ENCODE peak calls at places on chromosomes 16 and 17, in seven cellular contexts. One of them, this sample, is unnamed.

GRCh38 chr16:54655171-54655590 is 275.5 kb upstream of the IRX5 start:
- DNase-seq in endothelial cell: peak; percentile 60
- DNase-seq in occipital lobe: no peak
- DNase-seq in ACHN: no peak
- DNase-seq in T follicular helper cell: no peak
- DNase-seq in fibroblast of lung: peak; percentile 49
- DNase-seq in BJ: no peak
- DNase-seq in this sample: no peak

GRCh38 chr17:78925662-78926555 is 722 bp upstream of the TIMP2 start:
- DNase-seq in endothelial cell: peak; percentile 51
- DNase-seq in occipital lobe: peak; percentile 24
- DNase-seq in ACHN: peak; percentile 42
- DNase-seq in T follicular helper cell: no peak
- DNase-seq in fibroblast of lung: peak; percentile 86
- DNase-seq in BJ: peak; percentile 59
- DNase-seq in this sample: no peak

GRCh38 chr17:57663326-57664070 is 81.6 kb downstream of the CCDC182 start:
- DNase-seq in endothelial cell: no peak
- DNase-seq in occipital lobe: no peak
- DNase-seq in ACHN: no peak
- DNase-seq in T follicular helper cell: no peak
- DNase-seq in fibroblast of lung: peak; percentile 35
- DNase-seq in BJ: no peak
- DNase-seq in this sample: peak; percentile 72

GRCh38 chr16:30761928-30762902 is at the start of the genes CFAP119 and RNF40:
- DNase-seq in endothelial cell: peak; percentile 96
- DNase-seq in occipital lobe: peak; percentile 95
- DNase-seq in ACHN: peak; percentile 99
- DNase-seq in T follicular helper cell: peak; percentile 86
- DNase-seq in fibroblast of lung: peak; percentile 96
- DNase-seq in BJ: peak; percentile 93
- DNase-seq in this sample: peak; percentile 98

GRCh38 chr16:85949787-85950186 is 50.8 kb downstream of the IRF8 start:
- DNase-seq in endothelial cell: no peak
- DNase-seq in occipital lobe: no peak
- DNase-seq in ACHN: no peak
- DNase-seq in T follicular helper cell: no peak
- DNase-seq in fibroblast of lung: no peak
- DNase-seq in BJ: no peak
- DNase-seq in this sample: no peak

GRCh38 chr16:67773099-67773498 is 33.3 kb downstream of the RANBP10 start:
- DNase-seq in endothelial cell: peak; percentile 18
- DNase-seq in occipital lobe: no peak
- DNase-seq in ACHN: no peak
- DNase-seq in T follicular helper cell: no peak
- DNase-seq in fibroblast of lung: no peak
- DNase-seq in BJ: no peak
- DNase-seq in this sample: peak; percentile 13

GRCh38 chr16:72947379-72948237 is 100.3 kb downstream of the ZFHX3 start:
- DNase-seq in endothelial cell: no peak
- DNase-seq in occipital lobe: no peak
- DNase-seq in ACHN: no peak
- DNase-seq in T follicular helper cell: no peak
- DNase-seq in fibroblast of lung: peak; percentile 24
- DNase-seq in BJ: no peak
- DNase-seq in this sample: no peak

GRCh38 chr17:75350706-75351105 is 54.8 kb downstream of the GRB2 start:
- DNase-seq in endothelial cell: no peak
- DNase-seq in occipital lobe: no peak
- DNase-seq in ACHN: no peak
- DNase-seq in T follicular helper cell: no peak
- DNase-seq in fibroblast of lung: no peak
- DNase-seq in BJ: no peak
- DNase-seq in this sample: peak; percentile 16

GRCh38 chr17:4310349-4311060 is 46.7 kb upstream of the ANKFY1 start:
- DNase-seq in endothelial cell: no peak
- DNase-seq in occipital lobe: no peak
- DNase-seq in ACHN: no peak
- DNase-seq in T follicular helper cell: no peak
- DNase-seq in fibroblast of lung: peak; percentile 77
- DNase-seq in BJ: no peak
- DNase-seq in this sample: no peak

GRCh38 chr17:78205124-78205775 is 8.8 kb upstream of the BIRC5 start:
- DNase-seq in endothelial cell: no peak
- DNase-seq in occipital lobe: no peak
- DNase-seq in ACHN: no peak
- DNase-seq in T follicular helper cell: no peak
- DNase-seq in fibroblast of lung: no peak
- DNase-seq in BJ: no peak
- DNase-seq in this sample: no peak

GRCh38 chr16:6682142-6682811 is 650.4 kb upstream of the RBFOX1 start:
- DNase-seq in endothelial cell: peak; percentile 68
- DNase-seq in occipital lobe: no peak
- DNase-seq in ACHN: peak; percentile 51
- DNase-seq in T follicular helper cell: no peak
- DNase-seq in fibroblast of lung: no peak
- DNase-seq in BJ: no peak
- DNase-seq in this sample: no peak

GRCh38 chr16:57530531-57531252 is 5.7 kb downstream of the CCDC102A start:
- DNase-seq in endothelial cell: no peak
- DNase-seq in occipital lobe: no peak
- DNase-seq in ACHN: peak; percentile 77
- DNase-seq in T follicular helper cell: no peak
- DNase-seq in fibroblast of lung: no peak
- DNase-seq in BJ: no peak
- DNase-seq in this sample: no peak

GRCh38 chr17:51869387-51869786 is 289.1 kb downstream of the CA10 start:
- DNase-seq in endothelial cell: peak; percentile 56
- DNase-seq in occipital lobe: no peak
- DNase-seq in ACHN: peak; percentile 56
- DNase-seq in T follicular helper cell: no peak
- DNase-seq in fibroblast of lung: peak; percentile 1
- DNase-seq in BJ: no peak
- DNase-seq in this sample: peak; percentile 23

This sample was measured in renal cortical epithelial cell.